ENCODE peak calls at places on chromosomes 13 and 19, in six cellular contexts. One of them, this sample, is unnamed.

GRCh38 chr13:42745655-42746054 is 35.7 kb upstream of the FAM216B start:
- DNase-seq in endothelial cell of umbilical vein: no peak
- DNase-seq in GM23338: no peak
- DNase-seq in lower lobe of right lung: no peak
- DNase-seq in stomach: no peak
- DNase-seq in fibroblast of lung: no peak
- DNase-seq in this sample: no peak

GRCh38 chr13:79637086-79637763 is 156.3 kb downstream of the NDFIP2 start:
- DNase-seq in lower lobe of right lung: no peak
- DNase-seq in endothelial cell of umbilical vein: no peak
- DNase-seq in stomach: peak; percentile 38
- DNase-seq in GM23338: no peak
- DNase-seq in fibroblast of lung: peak; percentile 40
- DNase-seq in this sample: no peak

GRCh38 chr19:55112781-55113569 is 4.5 kb downstream of the PPP1R12C start:
- DNase-seq in lower lobe of right lung: no peak
- DNase-seq in stomach: no peak
- DNase-seq in GM23338: peak; percentile 76
- DNase-seq in fibroblast of lung: no peak
- DNase-seq in endothelial cell of umbilical vein: no peak
- DNase-seq in this sample: peak; percentile 49

GRCh38 chr13:34201050-34201913 is 383.3 kb downstream of the RFC3 start:
- DNase-seq in fibroblast of lung: peak; percentile 32
- DNase-seq in lower lobe of right lung: no peak
- DNase-seq in stomach: no peak
- DNase-seq in endothelial cell of umbilical vein: no peak
- DNase-seq in GM23338: no peak
- DNase-seq in this sample: peak; percentile 12

GRCh38 chr13:77980592-77980991 is 62.0 kb upstream of the EDNRB start:
- DNase-seq in stomach: no peak
- DNase-seq in fibroblast of lung: peak; percentile 86
- DNase-seq in endothelial cell of umbilical vein: peak; percentile 86
- DNase-seq in lower lobe of right lung: no peak
- DNase-seq in GM23338: no peak
- DNase-seq in this sample: no peak

GRCh38 chr19:40633207-40633606 is 32.0 kb downstream of the LTBP4 start:
- DNase-seq in GM23338: no peak
- DNase-seq in fibroblast of lung: peak; percentile 48
- DNase-seq in endothelial cell of umbilical vein: no peak
- DNase-seq in stomach: no peak
- DNase-seq in lower lobe of right lung: no peak
- DNase-seq in this sample: no peak

GRCh38 chr19:32519023-32519422 is 62.0 kb upstream of the PDCD5 start:
- DNase-seq in endothelial cell of umbilical vein: no peak
- DNase-seq in GM23338: no peak
- DNase-seq in lower lobe of right lung: no peak
- DNase-seq in stomach: no peak
- DNase-seq in fibroblast of lung: no peak
- DNase-seq in this sample: no peak

GRCh38 chr19:51196181-51196580 is 28.7 kb upstream of the CD33 start:
- DNase-seq in endothelial cell of umbilical vein: no peak
- DNase-seq in lower lobe of right lung: no peak
- DNase-seq in GM23338: no peak
- DNase-seq in fibroblast of lung: no peak
- DNase-seq in stomach: no peak
- DNase-seq in this sample: no peak

GRCh38 chr13:72850959-72851677 is 69.2 kb downstream of the PIBF1 start:
- DNase-seq in fibroblast of lung: no peak
- DNase-seq in stomach: no peak
- DNase-seq in GM23338: peak; percentile 17
- DNase-seq in endothelial cell of umbilical vein: no peak
- DNase-seq in lower lobe of right lung: no peak
- DNase-seq in this sample: no peak

GRCh38 chr19:20607943-20608342 is 42.4 kb upstream of the ZNF737 start:
- DNase-seq in endothelial cell of umbilical vein: no peak
- DNase-seq in stomach: no peak
- DNase-seq in fibroblast of lung: no peak
- DNase-seq in lower lobe of right lung: no peak
- DNase-seq in GM23338: no peak
- DNase-seq in this sample: no peak

GRCh38 chr13:51380269-51380668 is 40.8 kb downstream of the SERPINE3 start:
- DNase-seq in endothelial cell of umbilical vein: peak; percentile 76
- DNase-seq in lower lobe of right lung: no peak
- DNase-seq in GM23338: no peak
- DNase-seq in stomach: no peak
- DNase-seq in fibroblast of lung: peak; percentile 20
- DNase-seq in this sample: no peak

GRCh38 chr13:42280537-42280936 is 8.6 kb downstream of the AKAP11 start:
- DNase-seq in fibroblast of lung: no peak
- DNase-seq in GM23338: no peak
- DNase-seq in stomach: no peak
- DNase-seq in endothelial cell of umbilical vein: no peak
- DNase-seq in lower lobe of right lung: no peak
- DNase-seq in this sample: no peak

GRCh38 chr13:45372189-45373115 is 31.5 kb upstream of the TPT1 start:
- DNase-seq in GM23338: no peak
- DNase-seq in stomach: no peak
- DNase-seq in fibroblast of lung: peak; percentile 23
- DNase-seq in lower lobe of right lung: no peak
- DNase-seq in endothelial cell of umbilical vein: peak; percentile 31
- DNase-seq in this sample: no peak

GRCh38 chr19:12295191-12295590 is 508 bp upstream of the ZNF44 start:
- DNase-seq in fibroblast of lung: no peak
- DNase-seq in endothelial cell of umbilical vein: no peak
- DNase-seq in stomach: no peak
- DNase-seq in lower lobe of right lung: no peak
- DNase-seq in GM23338: no peak
- DNase-seq in this sample: no peak

GRCh38 chr19:39038098-39038497 is 5.7 kb upstream of the FBXO27 start:
- DNase-seq in fibroblast of lung: peak; percentile 43
- DNase-seq in stomach: peak; percentile 58
- DNase-seq in endothelial cell of umbilical vein: peak; percentile 55
- DNase-seq in lower lobe of right lung: no peak
- DNase-seq in GM23338: peak; percentile 89
- DNase-seq in this sample: no peak

GRCh38 chr19:4662812-4663211 is 7.3 kb downstream of the MYDGF start:
- DNase-seq in fibroblast of lung: no peak
- DNase-seq in lower lobe of right lung: no peak
- DNase-seq in stomach: no peak
- DNase-seq in endothelial cell of umbilical vein: no peak
- DNase-seq in GM23338: no peak
- DNase-seq in this sample: no peak
- H3K4me3 ChIP-seq in fibroblast of lung: no peak overlapping the region
- H3K4me3 ChIP-seq in lower lobe of right lung: no peak overlapping the region
- H3K4me3 ChIP-seq in stomach: no peak overlapping the region
- H3K4me3 ChIP-seq in endothelial cell of umbilical vein: no peak overlapping the region
- H3K4me3 ChIP-seq in GM23338: no peak overlapping the region
- H3K4me3 ChIP-seq in this sample: no peak overlapping the region

GRCh38 chr13:110525328-110526319 is 35.9 kb downstream of the RAB20 start:
- DNase-seq in stomach: no peak
- DNase-seq in GM23338: no peak
- DNase-seq in lower lobe of right lung: peak; percentile 75
- DNase-seq in fibroblast of lung: no peak
- DNase-seq in endothelial cell of umbilical vein: no peak
- DNase-seq in this sample: peak; percentile 79

GRCh38 chr13:110523838-110524237 is 37.7 kb downstream of the RAB20 start:
- DNase-seq in fibroblast of lung: no peak
- DNase-seq in endothelial cell of umbilical vein: no peak
- DNase-seq in lower lobe of right lung: no peak
- DNase-seq in stomach: no peak
- DNase-seq in GM23338: no peak
- DNase-seq in this sample: peak; percentile 55

GRCh38 chr13:110523180-110523579 is 38.3 kb downstream of the RAB20 start:
- DNase-seq in GM23338: no peak
- DNase-seq in lower lobe of right lung: no peak
- DNase-seq in endothelial cell of umbilical vein: no peak
- DNase-seq in fibroblast of lung: no peak
- DNase-seq in stomach: no peak
- DNase-seq in this sample: no peak

GRCh38 chr13:110521946-110522345 is 39.6 kb downstream of the RAB20 start:
- DNase-seq in fibroblast of lung: no peak
- DNase-seq in GM23338: no peak
- DNase-seq in endothelial cell of umbilical vein: no peak
- DNase-seq in stomach: no peak
- DNase-seq in lower lobe of right lung: peak; percentile 68
- DNase-seq in this sample: no peak

DNA sequence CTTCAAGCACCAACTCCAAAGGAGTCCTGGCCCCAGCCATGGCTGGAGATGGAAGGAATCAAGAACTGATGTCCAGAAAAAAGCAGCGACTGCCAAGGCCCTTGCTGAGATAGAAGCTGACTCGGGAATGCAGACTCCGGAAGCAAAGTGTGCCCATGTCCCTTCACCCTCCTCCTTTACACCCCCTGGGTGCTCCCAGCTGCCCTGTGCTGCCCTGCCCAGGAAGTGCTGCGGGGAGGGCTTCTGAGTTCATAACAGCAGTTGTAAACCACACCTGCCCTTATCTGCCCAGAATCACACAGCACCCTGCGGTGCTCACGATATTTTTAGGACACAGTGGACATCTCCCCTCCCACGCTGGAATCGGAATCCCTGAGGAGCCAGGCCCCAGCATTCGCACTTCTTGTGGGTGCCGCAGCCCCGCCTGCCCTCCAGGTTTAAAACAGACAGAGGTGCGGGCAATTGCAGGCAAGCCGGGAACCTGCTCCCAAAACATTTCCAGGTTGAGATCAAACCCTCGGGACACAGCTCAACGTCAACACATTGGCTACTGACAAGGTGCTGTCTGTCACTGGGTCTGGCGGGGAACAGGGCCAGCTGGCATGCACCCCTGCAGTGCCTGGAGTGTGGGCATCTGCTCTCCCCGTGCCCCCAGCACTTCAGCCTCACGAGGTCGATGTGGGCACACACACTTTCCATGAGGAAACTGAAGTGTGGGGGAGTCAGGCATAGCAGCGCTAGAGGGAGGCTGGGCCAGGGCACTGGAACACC is 36.9 kb downstream of the RAB20 start:
- DNase-seq in fibroblast of lung: no peak
- DNase-seq in endothelial cell of umbilical vein: no peak
- DNase-seq in lower lobe of right lung: peak; percentile 76
- DNase-seq in GM23338: no peak
- DNase-seq in stomach: peak; percentile 62
- DNase-seq in this sample: peak; percentile 87
- H3K4me1 ChIP-seq in fibroblast of lung: no peaks in the 10 kb centered on the region
- H3K4me1 ChIP-seq in endothelial cell of umbilical vein: no peaks in the 10 kb centered on the region
- H3K4me1 ChIP-seq in lower lobe of right lung: peaks cover 86% of the 10 kb centered on the region
- H3K4me1 ChIP-seq in GM23338: peaks cover 20% of the 10 kb centered on the region
- H3K4me1 ChIP-seq in stomach: peaks cover 69% of the 10 kb centered on the region
- H3K4me1 ChIP-seq in this sample: peaks cover 62% of the 10 kb centered on the region

DNA sequence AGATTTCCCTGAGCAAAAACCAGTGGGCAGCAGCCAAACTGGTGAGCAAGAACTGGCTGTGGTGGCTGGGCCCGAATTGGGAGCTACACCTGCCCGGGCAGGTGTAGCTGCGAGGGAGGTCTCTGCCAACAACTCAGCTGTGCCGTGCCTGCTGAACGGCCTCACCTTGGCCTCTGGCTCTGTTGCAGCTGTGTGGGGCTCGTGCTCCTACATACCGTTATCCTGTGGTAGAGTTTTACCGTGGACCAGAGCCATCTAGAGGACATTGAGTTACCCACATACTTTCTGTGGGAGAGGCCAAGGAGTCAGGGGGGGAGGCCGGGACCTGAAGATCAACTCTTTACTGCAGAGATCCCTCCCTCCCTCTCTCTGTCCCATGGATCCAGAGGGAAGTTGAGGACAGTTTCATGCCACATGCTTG is 113.2 kb downstream of the TM9SF2 start:
- DNase-seq in endothelial cell of umbilical vein: peak; percentile 45
- DNase-seq in lower lobe of right lung: no peak
- DNase-seq in stomach: peak; percentile 39
- DNase-seq in fibroblast of lung: no peak
- DNase-seq in GM23338: peak; percentile 66
- DNase-seq in this sample: peak; percentile 22
- TF ChIP-seq CTCF in endothelial cell of umbilical vein: peak; percentile 50
- TF ChIP-seq CTCF in lower lobe of right lung: peak; percentile 27
- TF ChIP-seq CTCF in stomach: no peak
- TF ChIP-seq CTCF in fibroblast of lung: no peak
- TF ChIP-seq CTCF in GM23338: peak; percentile 68
- TF ChIP-seq CTCF in this sample: no peak

GRCh38 chr19:48634424-48635262 is 2.5 kb downstream of the DBP start:
- DNase-seq in GM23338: peak; percentile 99
- DNase-seq in endothelial cell of umbilical vein: peak; percentile 92
- DNase-seq in lower lobe of right lung: peak; percentile 98
- DNase-seq in fibroblast of lung: peak; percentile 95
- DNase-seq in stomach: peak; percentile 99
- DNase-seq in this sample: peak; percentile 98

GRCh38 chr19:48634036-48634342 is 3.2 kb downstream of the DBP start:
- DNase-seq in stomach: no peak
- DNase-seq in endothelial cell of umbilical vein: no peak
- DNase-seq in fibroblast of lung: no peak
- DNase-seq in lower lobe of right lung: no peak
- DNase-seq in GM23338: no peak
- DNase-seq in this sample: no peak

GRCh38 chr19:48635263-48635965 is 1.8 kb downstream of the DBP start:
- DNase-seq in lower lobe of right lung: peak; percentile 78
- DNase-seq in GM23338: peak; percentile 79
- DNase-seq in fibroblast of lung: no peak
- DNase-seq in stomach: peak; percentile 75
- DNase-seq in endothelial cell of umbilical vein: peak; percentile 53
- DNase-seq in this sample: peak; percentile 88

GRCh38 chr19:48632692-48633147 is 4.5 kb downstream of the DBP start:
- DNase-seq in stomach: no peak
- DNase-seq in endothelial cell of umbilical vein: no peak
- DNase-seq in GM23338: no peak
- DNase-seq in fibroblast of lung: no peak
- DNase-seq in lower lobe of right lung: no peak
- DNase-seq in this sample: no peak

GRCh38 chr19:48633148-48634035 is 3.8 kb downstream of the DBP start:
- DNase-seq in stomach: no peak
- DNase-seq in lower lobe of right lung: no peak
- DNase-seq in GM23338: no peak
- DNase-seq in endothelial cell of umbilical vein: no peak
- DNase-seq in fibroblast of lung: no peak
- DNase-seq in this sample: peak; percentile 75
- H3K4me3 ChIP-seq in stomach: peak overlapping the region; percentile 77
- H3K4me3 ChIP-seq in lower lobe of right lung: peak overlapping the region; percentile 84
- H3K4me3 ChIP-seq in GM23338: no peak overlapping the region
- H3K4me3 ChIP-seq in endothelial cell of umbilical vein: no peak overlapping the region
- H3K4me3 ChIP-seq in fibroblast of lung: no peak overlapping the region
- H3K4me3 ChIP-seq in this sample: no peak overlapping the region

GRCh38 chr19:1272423-1273262 is 2.7 kb upstream of the FAM174C start:
- DNase-seq in stomach: no peak
- DNase-seq in fibroblast of lung: no peak
- DNase-seq in endothelial cell of umbilical vein: no peak
- DNase-seq in GM23338: no peak
- DNase-seq in lower lobe of right lung: no peak
- DNase-seq in this sample: no peak
- H3K4me1 ChIP-seq in stomach: peaks cover 74% of the 10 kb centered on the region
- H3K4me1 ChIP-seq in fibroblast of lung: peaks cover 41% of the 10 kb centered on the region
- H3K4me1 ChIP-seq in endothelial cell of umbilical vein: peaks cover 39% of the 10 kb centered on the region
- H3K4me1 ChIP-seq in GM23338: peaks cover 41% of the 10 kb centered on the region
- H3K4me1 ChIP-seq in lower lobe of right lung: peaks cover 82% of the 10 kb centered on the region
- H3K4me1 ChIP-seq in this sample: peaks cover 79% of the 10 kb centered on the region